ENCODE peak calls at places on chromosomes 1 and 21, in four cellular contexts. P is OCI-LY7, Q is PC-3, F is lower lobe of right lung. U is an unnamed sample. For H3K4me1, the result is how much of the 10 kb centered on the place peaks cover.

GRCh38 chr1:213231795-213232231 is 180.8 kb downstream of the RPS6KC1 start:
- DNase-seq in F (no peak), P (no peak), Q (peak), U (no peak)

GRCh38 chr1:162689745-162690671 is 57.7 kb downstream of the DDR2 start:
- DNase-seq in P (no peak), Q (peak), F (no peak), U (no peak)

GRCh38 chr1:234725177-234726132 is 115.5 kb upstream of the IRF2BP2 start:
- DNase-seq in P (peak), Q (peak), F (no peak), U (peak)

GRCh38 chr1:186142159-186142558 is 232.9 kb downstream of the TPR start:
- DNase-seq in F (no peak), Q (no peak), P (no peak), U (no peak)

GRCh38 chr1:152444045-152444444 is 30.0 kb upstream of the CRNN start:
- DNase-seq in F (no peak), Q (no peak), P (no peak), U (no peak)

GRCh38 chr1:208803371-208803811 is 559.2 kb upstream of the PLXNA2 start:
- DNase-seq in F (no peak), P (no peak), Q (no peak), U (no peak)

GRCh38 chr1:110425611-110426152 is 18.2 kb upstream of the LAMTOR5 start:
- DNase-seq in Q (no peak), P (no peak), F (no peak), U (no peak)

GRCh38 chr1:234957330-234958065 is 171.1 kb downstream of the TOMM20 start:
- DNase-seq in F (no peak), Q (peak), P (no peak), U (no peak)

GRCh38 chr1:234608720-234609527 is 1.1 kb downstream of the IRF2BP2 start:
- DNase-seq in Q (peak), P (peak), F (peak), U (peak)

GRCh38 chr1:32299327-32299726 is 7.4 kb downstream of the HDAC1 start:
- DNase-seq in P (no peak), F (no peak), Q (no peak), U (no peak)

GRCh38 chr21:42939581-42940413 is 14.4 kb upstream of the ERVH48-1 start:
- DNase-seq in F (no peak), P (no peak), Q (peak), U (no peak)

GRCh38 chr1:169102567-169102966 is 3.9 kb upstream of the ATP1B1 start:
- DNase-seq in Q (peak), P (no peak), F (peak), U (no peak)

GRCh38 chr1:226814751-226815496 is 55.5 kb upstream of the PSEN2 start:
- DNase-seq in Q (peak), F (peak), P (no peak), U (no peak)

GRCh38 chr1:240619901-240620621 is 8.1 kb upstream of the GREM2 start:
- DNase-seq in Q (no peak), F (no peak), P (no peak), U (no peak)

GRCh38 chr1:41242645-41243171 is 602 bp upstream of the SCMH1 start:
- DNase-seq in P (no peak), F (no peak), Q (no peak), U (no peak)
- H3K4me3 ChIP-seq in P (peak), F (peak), Q (peak), U (peak)

DNA sequence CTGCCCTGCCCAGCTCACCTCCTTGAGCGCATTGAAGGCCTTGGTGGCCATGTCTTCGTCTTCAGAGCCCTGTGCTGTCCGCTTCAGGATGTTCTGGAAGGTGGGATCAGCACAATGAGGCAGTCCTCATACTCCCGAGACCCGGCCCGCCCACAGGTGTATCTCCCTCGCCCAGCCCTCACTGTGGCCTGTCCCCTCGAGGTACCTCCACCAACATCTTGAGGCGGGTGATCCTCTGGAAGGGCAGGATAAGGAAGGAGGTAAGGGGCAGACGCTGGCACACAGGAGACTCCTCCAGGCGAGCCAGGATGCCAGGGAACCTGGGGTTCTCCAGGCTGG is 7.2 kb downstream of the ARHGEF19 start:
- DNase-seq in F (no peak), P (no peak), Q (no peak), U (no peak)
- H3K27ac ChIP-seq in F (peak), P (no peak), Q (no peak), U (no peak)

DNA sequence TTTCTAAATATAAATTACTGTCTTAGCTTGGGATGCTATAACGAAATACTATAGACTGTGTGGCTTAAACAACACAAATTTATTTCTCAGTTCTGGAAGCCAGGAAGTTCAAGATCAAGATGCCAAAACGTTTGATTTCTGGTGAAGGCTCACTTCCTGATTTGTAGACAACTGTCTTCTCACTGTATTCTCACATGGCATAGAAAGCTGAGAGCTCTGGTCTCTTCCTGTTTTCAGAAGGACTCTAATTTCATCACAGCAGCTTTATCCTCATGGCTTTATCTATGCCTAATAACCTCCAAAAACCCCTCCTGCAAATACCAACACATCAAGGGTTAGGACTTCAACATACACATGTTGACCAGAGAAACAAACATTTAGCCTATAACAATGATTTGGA is 1795.5 kb downstream of the MRPL39 start:
- DNase-seq in F (no peak), P (no peak), Q (no peak), U (no peak)
- H3K4me1 ChIP-seq in F (under half), P (under half), Q (under half), U (under half)

DNA sequence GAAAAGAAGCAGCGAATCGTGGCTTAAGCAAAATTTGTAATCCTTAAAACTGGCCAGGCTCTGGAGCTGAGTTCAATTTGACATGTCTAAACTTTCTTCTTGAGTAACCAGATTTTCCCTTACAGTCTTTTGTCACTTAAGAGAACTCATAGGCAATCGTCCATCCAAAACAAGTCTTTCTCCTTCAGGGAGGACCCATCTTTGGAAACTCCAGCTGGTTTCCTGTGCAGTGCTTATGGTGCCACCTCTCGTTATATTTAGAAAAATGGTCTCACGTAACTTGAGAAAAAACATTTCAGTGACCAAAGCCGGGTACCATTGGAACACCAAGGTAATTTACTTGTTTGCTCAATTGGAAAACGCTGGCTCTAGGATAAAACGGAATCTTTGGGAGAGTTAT is 1.9 kb upstream of the PTTG1IP start:
- DNase-seq in P (peak), Q (peak), F (no peak), U (no peak)
- H3K4me3 ChIP-seq in P (peak), Q (peak), F (peak), U (peak)

GRCh38 chr1:22440582-22440981 is 11.1 kb upstream of the ZBTB40 start:
- DNase-seq in P (peak), Q (no peak), F (no peak), U (no peak)

GRCh38 chr1:22442212-22442894 is 9.3 kb upstream of the ZBTB40 start:
- DNase-seq in Q (no peak), F (no peak), P (no peak), U (no peak)

GRCh38 chr1:22444856-22445255 is 6.8 kb upstream of the ZBTB40 start:
- DNase-seq in F (no peak), Q (no peak), P (no peak), U (no peak)

GRCh38 chr1:22447581-22448215 is 4.0 kb upstream of the ZBTB40 start:
- DNase-seq in Q (peak), F (no peak), P (no peak), U (no peak)

GRCh38 chr1:22443332-22443731 is 8.3 kb upstream of the ZBTB40 start:
- DNase-seq in Q (no peak), F (no peak), P (no peak), U (no peak)
- H3K27ac ChIP-seq in Q (no peak), F (no peak), P (no peak), U (no peak)

GRCh38 chr1:24749257-24749656 is 4.0 kb downstream of the CLIC4 start:
- DNase-seq in F (no peak), P (peak), Q (no peak), U (no peak)
- H3K4me1 ChIP-seq in F (half or more), P (half or more), Q (under half), U (under half)

DNA sequence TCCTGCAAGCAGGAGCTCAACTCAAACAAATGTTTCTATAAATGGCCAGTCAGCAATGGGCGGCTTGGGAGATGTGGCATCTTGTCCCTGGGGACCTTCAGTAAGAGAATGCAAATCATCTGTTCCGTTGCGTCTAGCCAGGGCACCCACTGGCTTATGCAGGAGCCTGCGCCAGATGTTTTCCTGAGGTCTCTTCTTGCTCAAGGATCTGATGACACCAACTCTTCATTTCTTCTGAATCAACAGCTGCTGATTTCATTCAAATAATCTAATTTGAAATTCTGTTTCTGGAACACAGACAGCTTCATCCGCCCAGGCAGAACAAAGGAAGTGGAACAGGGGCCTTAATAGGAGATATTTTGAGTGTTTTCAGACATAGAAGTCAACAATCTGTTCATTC is 69.9 kb upstream of the AJAP1 start:
- DNase-seq in P (peak), Q (no peak), F (no peak), U (no peak)
- H3K4me3 ChIP-seq in P (no peak), Q (no peak), F (no peak), U (no peak)

DNA sequence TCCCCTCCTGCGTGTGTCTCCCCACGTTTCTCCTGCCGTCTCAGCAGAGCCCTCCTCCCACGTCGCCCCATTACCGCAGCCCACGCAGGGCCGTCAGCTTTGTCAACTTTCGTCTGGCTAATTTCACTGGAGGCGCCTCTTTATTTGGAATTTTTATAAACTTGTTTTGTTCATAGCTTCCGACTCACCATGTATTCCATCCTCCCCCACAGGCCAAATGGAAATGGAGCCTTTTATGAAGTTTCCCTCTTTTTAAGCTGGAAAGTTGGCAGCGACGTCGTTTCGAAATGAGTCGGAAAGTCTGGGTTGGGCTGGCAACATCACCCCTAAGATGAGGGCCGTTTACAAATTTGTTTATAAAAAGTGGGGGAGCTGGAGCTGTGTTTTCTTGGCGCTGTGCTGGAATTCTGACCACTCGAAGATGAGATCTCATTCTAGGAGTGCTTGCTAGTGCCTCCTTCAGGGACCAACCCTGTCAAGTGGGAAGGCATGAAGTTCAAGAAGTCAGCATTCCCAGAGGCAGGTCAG is 23.7 kb upstream of the SLC45A1 start:
- DNase-seq in Q (no peak), F (no peak), P (no peak), U (no peak)
- H3K27ac ChIP-seq in Q (no peak), F (peak), P (no peak), U (no peak)

U was measured in CD4-positive, alpha-beta memory T cell.